ENCODE peak calls at places on chromosomes 2 and 18, in seven cellular contexts. C is EH; T is stimulated activated CD4-positive, alpha-beta T cell treated with anti-CD3 and anti-CD28 coated beads, Interleukin-4, amount 100 ng/mL, for 4 hours; N is small intestine; Q is activated T-cell treated with anti-CD3 and anti-CD28 coated beads, Interleukin-2, amount 50 U/mL, for 24 hours; F is DMS153; S is posterior vena cava. A is an unnamed sample.

GRCh38 chr2:238418999-238419546 is 7.7 kb upstream of the ASB1 start:
- DNase-seq in F (no peak), N (no peak), C (peak; percentile 71), T (no peak), S (no peak), Q (no peak), A (no peak)

GRCh38 chr18:812123-812672 is at the start of gene YES1:
- DNase-seq in S (peak; percentile 92), F (peak; percentile 9), Q (peak; percentile 84), C (peak; percentile 80), T (peak; percentile 65), N (peak; percentile 85), A (peak; percentile 14)

GRCh38 chr2:64426191-64426952 is 27.6 kb upstream of the LGALSL start:
- DNase-seq in C (peak; percentile 37), F (peak; percentile 19), S (no peak), N (peak; percentile 36), Q (no peak), T (no peak), A (no peak)

GRCh38 chr18:76747676-76748075 is 74.7 kb upstream of the ZNF236 start:
- DNase-seq in C (no peak), S (no peak), T (no peak), N (no peak), Q (no peak), F (no peak), A (no peak)

GRCh38 chr2:120880381-120880780 is 144.7 kb downstream of the GLI2 start:
- DNase-seq in S (peak; percentile 66), F (no peak), C (no peak), N (no peak), T (no peak), Q (no peak), A (peak; percentile 23)

GRCh38 chr18:50839341-50839740 is 19.5 kb upstream of the MRO start:
- DNase-seq in Q (no peak), N (peak; percentile 78), C (no peak), T (no peak), F (no peak), S (no peak), A (no peak)

GRCh38 chr2:1795261-1795828 is 51.0 kb upstream of the PXDN start:
- DNase-seq in F (no peak), Q (no peak), S (peak; percentile 72), T (no peak), C (no peak), N (no peak), A (no peak)

GRCh38 chr2:130287656-130288026 is 55.1 kb upstream of the IMP4 start:
- DNase-seq in T (no peak), C (no peak), F (no peak), Q (no peak), S (peak; percentile 61), N (no peak), A (no peak)

GRCh38 chr2:186697536-186697935 is 3.7 kb downstream of the FAM171B start:
- DNase-seq in Q (no peak), C (peak; percentile 11), N (no peak), T (no peak), S (no peak), F (no peak), A (no peak)

GRCh38 chr2:23452853-23453420 is 68.0 kb downstream of the KLHL29 start:
- DNase-seq in Q (no peak), T (peak; percentile 7), N (no peak), S (no peak), F (peak; percentile 24), C (peak; percentile 60), A (no peak)

GRCh38 chr2:106972782-106973181 is 86.8 kb upstream of the ST6GAL2 start:
- DNase-seq in C (peak; percentile 62), T (no peak), S (no peak), N (no peak), Q (no peak), F (no peak), A (no peak)

GRCh38 chr18:69518989-69519388 is 118.3 kb downstream of the DOK6 start:
- DNase-seq in F (no peak), C (no peak), S (no peak), N (no peak), T (no peak), Q (no peak), A (no peak)

GRCh38 chr2:46446871-46447568 is 32.3 kb upstream of the TMEM247 start:
- DNase-seq in N (no peak), T (no peak), F (no peak), Q (no peak), S (no peak), C (no peak), A (no peak)

GRCh38 chr18:32332708-32333107 is 138.0 kb downstream of the GAREM1 start:
- DNase-seq in T (no peak), C (no peak), F (no peak), Q (no peak), S (no peak), N (no peak), A (no peak)

GRCh38 chr2:124269348-124269747 is 244.3 kb downstream of the CNTNAP5 start:
- DNase-seq in T (no peak), C (no peak), S (no peak), Q (no peak), F (no peak), N (no peak), A (no peak)

GRCh38 chr2:68828887-68829708 is 42.1 kb downstream of the BMP10 start:
- DNase-seq in Q (peak; percentile 56), C (peak; percentile 98), T (peak; percentile 30), S (peak; percentile 99), F (no peak), N (peak; percentile 87), A (peak; percentile 13)